ENCODE peak calls at places on chromosomes 7 and 10, in six cellular contexts. T, H, S, Z, B and O are unnamed samples.

GRCh38 chr7:32415519-32415918 is 74.7 kb downstream of the LSM5 start:
- DNase-seq in B (no peak), H (no peak), S (peak), Z (no peak), T (no peak), O (no peak)

GRCh38 chr7:20642171-20642570 is 26.7 kb downstream of the ABCB5 start:
- DNase-seq in T (no peak), Z (no peak), S (no peak), H (no peak), B (no peak), O (no peak)

GRCh38 chr7:138919256-138919655 is 61.9 kb downstream of the KIAA1549 start:
- DNase-seq in H (no peak), Z (no peak), S (no peak), T (no peak), B (no peak), O (no peak)

GRCh38 chr7:85602196-85602595 is 415.3 kb upstream of the SEMA3D start:
- DNase-seq in B (no peak), T (no peak), Z (peak), H (no peak), S (no peak), O (no peak)

GRCh38 chr10:12067336-12067735 is 1.4 kb upstream of the DHTKD1 start:
- DNase-seq in S (no peak), B (no peak), T (no peak), Z (peak), H (no peak), O (no peak)

GRCh38 chr10:50565301-50566083 is 58.3 kb downstream of the SGMS1 start:
- DNase-seq in S (no peak), Z (no peak), T (no peak), H (no peak), B (no peak), O (no peak)

GRCh38 chr7:118473271-118473670 is 248.8 kb downstream of the ANKRD7 start:
- DNase-seq in T (no peak), S (no peak), Z (no peak), B (no peak), H (no peak), O (no peak)

GRCh38 chr7:146781352-146782116 is 664.9 kb downstream of the CNTNAP2 start:
- DNase-seq in T (no peak), S (no peak), Z (no peak), B (no peak), H (no peak), O (no peak)

GRCh38 chr7:1842321-1843221 is 172.5 kb downstream of the ELFN1 start:
- DNase-seq in H (peak), Z (no peak), T (no peak), S (peak), B (no peak), O (no peak)

GRCh38 chr10:48253970-48254657 is 20.4 kb downstream of the FRMPD2 start:
- DNase-seq in H (no peak), T (no peak), Z (peak), S (no peak), B (no peak), O (no peak)

GRCh38 chr7:27032843-27033242 is 63.0 kb downstream of the HOXA1 start:
- DNase-seq in H (no peak), T (no peak), Z (no peak), S (peak), B (no peak), O (no peak)

GRCh38 chr10:67629461-67629971 is 66.5 kb downstream of the CTNNA3 start:
- DNase-seq in H (no peak), S (peak), B (no peak), T (no peak), Z (peak), O (peak)

GRCh38 chr7:112573302-112574039 is 92.7 kb downstream of the LSMEM1 start:
- DNase-seq in B (no peak), S (no peak), T (no peak), H (no peak), Z (peak), O (no peak)

GRCh38 chr10:78416031-78416800 is 382.6 kb downstream of the RPS24 start:
- DNase-seq in Z (no peak), T (no peak), H (no peak), B (no peak), S (no peak), O (no peak)

GRCh38 chr7:25947669-25948516 is 204.1 kb upstream of the NFE2L3 start:
- DNase-seq in B (no peak), T (no peak), S (no peak), Z (no peak), H (no peak), O (peak)

GRCh38 chr10:99329891-99330674 is 927 bp downstream of the CNNM1 start:
- DNase-seq in B (no peak), H (no peak), S (peak), T (no peak), Z (no peak), O (no peak)

GRCh38 chr10:24096281-24096680 is 112.7 kb upstream of the KIAA1217 start:
- DNase-seq in B (no peak), S (no peak), T (no peak), H (no peak), Z (no peak), O (no peak)

GRCh38 chr7:150378115-150378852 is 846 bp upstream of the ZNF775 start:
- DNase-seq in S (peak), T (peak), B (peak), H (peak), Z (no peak), O (peak)

GRCh38 chr10:23399701-23400144 is 39.2 kb upstream of the OTUD1 start:
- DNase-seq in B (no peak), Z (no peak), T (no peak), S (no peak), H (peak), O (no peak)

GRCh38 chr7:156160811-156161210 is 348.5 kb upstream of the SHH start:
- DNase-seq in H (no peak), T (no peak), B (no peak), S (peak), Z (no peak), O (no peak)

GRCh38 chr10:32340596-32341180 is 6.3 kb downstream of the EPC1 start:
- DNase-seq in T (no peak), Z (no peak), H (no peak), B (no peak), S (no peak), O (no peak)

GRCh38 chr10:97788552-97789442 is 17.0 kb upstream of the SFRP5 start:
- DNase-seq in S (no peak), B (no peak), H (peak), T (no peak), Z (no peak), O (no peak)

GRCh38 chr10:48934672-48935071 is 5.0 kb downstream of the LRRC18 start:
- DNase-seq in H (no peak), S (no peak), T (no peak), Z (no peak), B (no peak), O (no peak)

GRCh38 chr10:103659674-103660363 is 166.3 kb downstream of the NEURL1 start:
- DNase-seq in B (peak), H (peak), S (peak), Z (peak), T (peak), O (peak)

GRCh38 chr10:63520463-63521388 is 475 bp upstream of the REEP3 start:
- DNase-seq in T (peak), B (no peak), Z (no peak), H (peak), S (peak), O (peak)

GRCh38 chr10:43390791-43391190 is 18.2 kb downstream of the HNRNPF start:
- DNase-seq in H (no peak), S (peak), B (no peak), Z (no peak), T (peak), O (no peak)

GRCh38 chr10:114746531-114746930 is 75.0 kb upstream of the FHIP2A start:
- DNase-seq in B (no peak), T (no peak), S (no peak), Z (no peak), H (no peak), O (no peak)

GRCh38 chr7:26683277-26683676 is 181.1 kb downstream of the SKAP2 start:
- DNase-seq in S (no peak), Z (no peak), H (no peak), B (no peak), T (no peak), O (no peak)

GRCh38 chr7:115888981-115889668 is 141.4 kb downstream of the TFEC start:
- DNase-seq in S (no peak), H (no peak), B (no peak), T (no peak), Z (no peak), O (no peak)

GRCh38 chr10:102395677-102396197 is at the start of gene NFKB2:
- DNase-seq in Z (no peak), B (no peak), H (no peak), T (no peak), S (no peak), O (no peak)

GRCh38 chr7:26439502-26440252 is 148.0 kb downstream of the SNX10 start:
- DNase-seq in B (no peak), H (no peak), T (no peak), Z (no peak), S (peak), O (no peak)

GRCh38 chr10:122981066-122981464 is 864 bp downstream of the PSTK start:
- DNase-seq in T (peak), B (no peak), S (peak), H (no peak), Z (peak), O (peak)

GRCh38 chr7:138214926-138215325 is 138.7 kb downstream of the AKR1D1 start:
- DNase-seq in Z (no peak), B (no peak), H (no peak), S (no peak), T (no peak), O (peak)

GRCh38 chr10:81018898-81019890 is 481.5 kb downstream of the SH2D4B start:
- DNase-seq in Z (peak), T (peak), H (no peak), S (peak), B (no peak), O (peak)

GRCh38 chr10:74799840-74800239 is 26.6 kb upstream of the KAT6B start:
- DNase-seq in H (no peak), B (no peak), T (no peak), Z (peak), S (no peak), O (peak)

GRCh38 chr10:73398024-73398423 is 15.8 kb downstream of the ANXA7 start:
- DNase-seq in Z (no peak), H (no peak), S (no peak), T (no peak), B (no peak), O (no peak)
- TF ChIP-seq CTCF in Z (no peak), H (no peak), S (peak), T (peak), B (no peak), O (no peak)

DNA sequence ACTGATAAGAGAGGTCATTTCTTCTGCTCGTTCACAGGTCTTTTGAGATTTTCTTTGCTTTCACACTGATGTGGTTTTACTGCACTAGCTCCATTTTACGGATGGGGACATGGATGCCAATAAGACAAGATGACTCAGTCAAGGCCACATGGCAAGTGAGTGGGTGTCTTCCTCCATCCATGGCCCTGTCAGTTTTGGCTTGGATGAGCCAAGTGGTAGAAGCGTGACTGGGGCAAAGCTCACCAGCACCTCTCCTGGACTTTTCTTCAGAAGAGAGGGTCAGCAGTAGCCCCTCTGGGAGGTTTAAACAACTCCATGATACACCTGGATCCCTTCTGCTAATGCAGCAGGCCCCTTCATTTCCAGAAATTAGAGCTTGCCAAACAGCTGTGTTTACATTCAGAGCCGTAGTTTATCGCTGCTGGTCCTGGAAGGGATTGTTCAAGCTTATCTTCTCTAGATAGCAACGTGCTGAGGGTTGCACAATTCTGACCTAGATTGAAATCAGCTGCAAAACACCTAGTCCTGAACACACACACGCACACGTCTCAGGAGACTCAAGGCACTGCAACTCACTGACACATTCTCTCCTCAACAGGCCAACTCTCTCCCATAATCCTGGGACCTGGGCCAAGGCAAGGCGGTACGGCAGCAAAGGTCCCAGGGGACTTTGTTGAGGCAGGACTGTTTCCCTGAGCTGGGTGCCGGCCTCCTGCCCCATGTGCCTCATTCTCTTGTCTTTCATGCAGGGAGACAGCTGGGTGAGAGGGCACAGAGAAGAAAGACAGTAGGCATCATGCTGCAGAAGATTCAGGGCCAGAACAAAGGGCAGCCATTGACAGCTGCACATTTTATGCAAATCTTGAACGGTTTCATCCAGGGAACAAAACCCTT is 14.2 kb upstream of the PDCD4 start:
- DNase-seq in S (no peak), T (peak), Z (no peak), H (no peak), B (peak), O (peak)
- H3K4me3 ChIP-seq in S (no peak), T (no peak), Z (no peak), H (no peak), B (no peak), O (peak)

GRCh38 chr7:110539216-110539615 is 551.7 kb upstream of the LRRN3 start:
- DNase-seq in B (no peak), Z (no peak), S (no peak), T (no peak), H (no peak), O (no peak)

GRCh38 chr7:110529175-110529574 is 561.8 kb upstream of the LRRN3 start:
- DNase-seq in B (no peak), Z (no peak), H (no peak), T (no peak), S (no peak), O (no peak)

GRCh38 chr7:110531186-110531585 is 559.7 kb upstream of the LRRN3 start:
- DNase-seq in Z (no peak), B (no peak), H (no peak), T (peak), S (no peak), O (peak)

GRCh38 chr7:110534241-110534931 is 556.5 kb upstream of the LRRN3 start:
- DNase-seq in S (no peak), Z (no peak), T (peak), H (no peak), B (no peak), O (peak)
- TF ChIP-seq CTCF in S (no peak), Z (no peak), T (peak), H (no peak), B (no peak), O (no peak)

DNA sequence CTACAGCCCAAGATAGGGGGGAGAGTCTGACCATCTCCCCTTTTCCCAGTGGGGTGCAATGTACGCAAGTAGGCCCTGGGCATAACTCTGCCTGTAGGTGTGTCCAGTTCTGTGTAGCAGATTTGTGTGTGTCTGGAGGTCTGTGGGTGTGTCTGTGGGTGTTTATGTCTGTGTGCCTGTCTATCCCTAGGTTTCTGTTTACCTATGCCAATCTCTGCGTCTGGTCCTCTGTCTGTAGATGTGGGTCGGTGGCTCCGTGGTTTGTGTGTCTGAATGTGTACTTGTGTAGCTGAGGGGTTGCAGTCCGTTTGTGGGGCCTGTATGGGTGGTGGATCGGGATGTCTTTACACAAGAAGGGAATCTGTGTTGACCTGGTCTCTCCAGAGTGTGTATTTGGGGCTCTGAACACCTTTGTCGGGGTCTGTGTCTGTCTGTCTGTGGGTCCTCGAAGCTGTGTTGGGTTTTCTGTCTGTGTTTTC is 948 bp downstream of the NYAP1 start:
- DNase-seq in Z (no peak), H (no peak), B (no peak), T (no peak), S (no peak), O (no peak)
- H3K4me3 ChIP-seq in Z (peak), H (no peak), B (peak), T (no peak), S (peak), O (no peak)

DNA sequence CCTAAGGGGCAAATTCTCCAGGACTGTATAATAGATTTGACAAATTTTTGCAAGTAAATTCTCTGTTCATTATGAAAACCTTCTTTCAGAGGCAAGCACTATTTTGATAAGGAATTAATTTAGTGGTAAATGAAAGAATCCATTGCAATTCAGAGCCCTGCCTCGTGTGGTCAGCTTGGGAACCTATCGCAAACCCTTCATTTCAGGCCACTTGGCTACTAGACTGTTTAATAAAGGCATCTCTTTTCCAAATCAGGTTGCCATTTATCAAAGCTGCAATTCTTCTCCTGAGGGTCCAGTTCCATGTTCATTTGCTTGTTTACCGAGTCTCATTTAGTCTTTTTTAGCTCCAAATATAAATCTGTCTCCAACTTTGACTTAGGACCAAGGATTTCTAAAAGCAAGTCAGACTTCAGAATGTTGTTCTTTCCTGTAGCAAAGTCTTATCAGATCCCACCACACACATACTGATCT is 28.4 kb downstream of the PPP1R3C start:
- DNase-seq in S (no peak), T (no peak), H (no peak), B (no peak), Z (no peak), O (no peak)
- TF ChIP-seq CTCF in S (peak), T (no peak), H (peak), B (no peak), Z (peak), O (no peak)

DNA sequence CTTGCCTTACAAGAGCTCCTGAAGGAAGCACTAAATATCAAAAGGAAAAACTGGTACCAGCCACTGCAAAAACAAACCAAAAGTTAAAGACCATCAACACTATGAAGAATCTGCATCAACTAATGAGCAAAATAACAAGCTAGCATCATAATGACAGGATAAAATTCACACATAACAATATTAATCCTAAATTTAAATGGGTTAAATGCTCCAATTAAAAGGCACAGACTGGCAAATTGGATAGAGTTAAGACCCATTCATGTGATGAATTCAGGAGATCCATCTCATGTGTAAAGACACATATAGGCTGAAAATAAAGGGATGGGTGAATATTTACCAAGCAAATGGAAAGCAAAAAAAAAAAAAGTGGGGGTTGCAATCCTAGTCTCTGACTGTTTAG is 29.6 kb downstream of the COG5 start:
- DNase-seq in H (no peak), T (no peak), S (no peak), B (no peak), Z (no peak), O (no peak)
- H3K4me3 ChIP-seq in H (no peak), T (no peak), S (no peak), B (no peak), Z (no peak), O (no peak)